ENCODE peak calls at places on chromosomes 13 and 19, in five cellular contexts. One of them, this sample, is unnamed.
A peak's percentile ranks its signal among the peaks of the same experiment; 100 is the strongest.

GRCh38 chr13:97243915-97244820 is 22.0 kb downstream of the MBNL2 start:
- DNase-seq in transverse colon: no peak
- DNase-seq in breast epithelium: no peak
- DNase-seq in HCT116: no peak
- DNase-seq in K562: no peak
- DNase-seq in this sample: no peak

GRCh38 chr13:74306496-74306895 is 172.3 kb upstream of the KLF12 start:
- DNase-seq in transverse colon: no peak
- DNase-seq in breast epithelium: no peak
- DNase-seq in HCT116: no peak
- DNase-seq in K562: no peak
- DNase-seq in this sample: no peak

GRCh38 chr13:23289917-23290357 is 109.2 kb downstream of the SGCG start:
- DNase-seq in transverse colon: no peak
- DNase-seq in breast epithelium: no peak
- DNase-seq in HCT116: no peak
- DNase-seq in K562: no peak
- DNase-seq in this sample: no peak

GRCh38 chr19:41711376-41712261 is 3.2 kb downstream of the CEACAM5 start:
- DNase-seq in transverse colon: peak; percentile 69
- DNase-seq in breast epithelium: no peak
- DNase-seq in HCT116: no peak
- DNase-seq in K562: no peak
- DNase-seq in this sample: no peak

GRCh38 chr13:28494861-28495585 is at the start of gene FLT1:
- DNase-seq in transverse colon: no peak
- DNase-seq in breast epithelium: no peak
- DNase-seq in HCT116: no peak
- DNase-seq in K562: no peak
- DNase-seq in this sample: peak; percentile 85

GRCh38 chr19:960601-960938 is 23.6 kb upstream of the WDR18 start:
- DNase-seq in transverse colon: no peak
- DNase-seq in breast epithelium: no peak
- DNase-seq in HCT116: no peak
- DNase-seq in K562: no peak
- DNase-seq in this sample: no peak

GRCh38 chr13:100506600-100507422 is 81.8 kb downstream of the GGACT start:
- DNase-seq in transverse colon: no peak
- DNase-seq in breast epithelium: no peak
- DNase-seq in HCT116: no peak
- DNase-seq in K562: no peak
- DNase-seq in this sample: no peak

GRCh38 chr19:18607222-18608101 is 863 bp upstream of the CRLF1 start:
- DNase-seq in transverse colon: no peak
- DNase-seq in breast epithelium: no peak
- DNase-seq in HCT116: no peak
- DNase-seq in K562: no peak
- DNase-seq in this sample: no peak

GRCh38 chr19:30222993-30223865 is 149.0 kb upstream of the ZNF536 start:
- DNase-seq in transverse colon: no peak
- DNase-seq in breast epithelium: no peak
- DNase-seq in HCT116: no peak
- DNase-seq in K562: no peak
- DNase-seq in this sample: no peak

GRCh38 chr19:53907690-53908089 is 1.4 kb upstream of the CACNG7 start:
- DNase-seq in transverse colon: no peak
- DNase-seq in breast epithelium: no peak
- DNase-seq in HCT116: no peak
- DNase-seq in K562: no peak
- DNase-seq in this sample: no peak

GRCh38 chr13:30234763-30235162 is 72.6 kb downstream of the KATNAL1 start:
- DNase-seq in transverse colon: no peak
- DNase-seq in breast epithelium: no peak
- DNase-seq in HCT116: no peak
- DNase-seq in K562: no peak
- DNase-seq in this sample: no peak

GRCh38 chr13:33610471-33611015 is 207.4 kb upstream of the RFC3 start:
- DNase-seq in transverse colon: peak; percentile 13
- DNase-seq in breast epithelium: no peak
- DNase-seq in HCT116: no peak
- DNase-seq in K562: peak; percentile 11
- DNase-seq in this sample: peak; percentile 83

GRCh38 chr13:43785681-43786471 is 896 bp downstream of the ENOX1 start:
- DNase-seq in transverse colon: peak; percentile 69
- DNase-seq in breast epithelium: peak; percentile 68
- DNase-seq in HCT116: no peak
- DNase-seq in K562: no peak
- DNase-seq in this sample: peak; percentile 78

GRCh38 chr13:109389456-109389855 is 396.9 kb downstream of the IRS2 start:
- DNase-seq in transverse colon: no peak
- DNase-seq in breast epithelium: no peak
- DNase-seq in HCT116: no peak
- DNase-seq in K562: no peak
- DNase-seq in this sample: no peak

GRCh38 chr13:114161644-114162532 is 17.2 kb upstream of the CFAP97D2 start:
- DNase-seq in transverse colon: peak; percentile 84
- DNase-seq in breast epithelium: no peak
- DNase-seq in HCT116: no peak
- DNase-seq in K562: no peak
- DNase-seq in this sample: peak; percentile 92

DNA sequence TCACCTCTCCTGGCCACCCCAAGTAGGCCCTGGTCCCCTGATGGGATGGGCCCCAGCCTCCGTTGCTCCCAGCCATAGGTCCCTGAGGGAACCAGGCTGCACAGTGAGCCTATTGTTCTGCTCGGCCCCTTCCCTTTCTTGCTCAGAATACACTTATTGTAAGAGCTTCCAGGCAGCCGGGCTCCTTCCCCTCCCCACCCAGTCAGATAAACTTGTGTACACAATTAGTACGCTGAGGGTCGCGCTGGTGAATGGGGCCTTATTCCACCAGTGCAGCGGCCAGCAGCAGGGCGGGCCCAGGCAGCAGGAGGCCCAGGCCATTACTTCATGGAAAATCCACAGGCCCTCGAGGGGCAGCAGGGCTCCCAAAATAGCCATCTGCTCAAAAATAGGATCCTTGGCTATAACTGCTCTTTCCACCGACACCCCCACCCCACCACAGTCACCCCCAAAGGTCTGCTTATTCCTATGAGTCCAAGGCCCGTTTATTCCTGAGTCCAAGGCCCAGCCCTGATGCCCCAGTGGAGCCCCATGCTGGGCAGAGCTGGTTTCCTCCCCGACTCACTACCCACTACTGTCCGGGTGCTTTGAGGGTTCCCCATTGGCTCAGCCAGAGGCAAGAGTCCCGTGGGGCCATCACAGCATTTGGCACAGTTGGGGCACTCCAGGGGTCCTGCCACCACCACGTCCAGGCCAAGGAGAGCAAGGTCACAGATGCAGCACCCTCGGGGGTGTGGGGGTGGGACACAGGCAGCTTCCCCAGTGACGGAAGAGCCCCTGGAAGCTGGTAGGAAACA is 22.1 kb downstream of the CAPN12 start:
- DNase-seq in transverse colon: no peak
- DNase-seq in breast epithelium: no peak
- DNase-seq in HCT116: no peak
- DNase-seq in K562: no peak
- DNase-seq in this sample: no peak
- H3K4me1 ChIP-seq in transverse colon: no peaks in the 10 kb centered on the region
- H3K4me1 ChIP-seq in breast epithelium: peaks cover 24% of the 10 kb centered on the region
- H3K4me1 ChIP-seq in HCT116: no peaks in the 10 kb centered on the region
- H3K4me1 ChIP-seq in K562: no peaks in the 10 kb centered on the region
- H3K4me1 ChIP-seq in this sample: peaks cover 99% of the 10 kb centered on the region

GRCh38 chr13:91357613-91358383 is 10.3 kb downstream of the MIR17HG start:
- DNase-seq in transverse colon: no peak
- DNase-seq in breast epithelium: no peak
- DNase-seq in HCT116: no peak
- DNase-seq in K562: no peak
- DNase-seq in this sample: no peak
- TF ChIP-seq POLR2AphosphoS5 in transverse colon: no peak
- TF ChIP-seq POLR2AphosphoS5 in breast epithelium: no peak
- TF ChIP-seq POLR2AphosphoS5 in HCT116: peak; percentile 26
- TF ChIP-seq POLR2AphosphoS5 in K562: no peak
- TF ChIP-seq POLR2AphosphoS5 in this sample: no peak

GRCh38 chr13:34941835-34942731 is at the start of gene NBEA:
- DNase-seq in transverse colon: peak; percentile 79
- DNase-seq in breast epithelium: peak; percentile 67
- DNase-seq in HCT116: peak; percentile 46
- DNase-seq in K562: peak; percentile 56
- DNase-seq in this sample: peak; percentile 94
- TF ChIP-seq CTCF in transverse colon: peak; percentile 24
- TF ChIP-seq CTCF in breast epithelium: peak; percentile 24
- TF ChIP-seq CTCF in HCT116: no peak
- TF ChIP-seq CTCF in K562: no peak
- TF ChIP-seq CTCF in this sample: peak; percentile 44

GRCh38 chr19:6272913-6273600 is 6.7 kb downstream of the MLLT1 start:
- DNase-seq in transverse colon: no peak
- DNase-seq in breast epithelium: no peak
- DNase-seq in HCT116: no peak
- DNase-seq in K562: peak; percentile 29
- DNase-seq in this sample: no peak
- H3K4me1 ChIP-seq in transverse colon: peaks cover 55% of the 10 kb centered on the region
- H3K4me1 ChIP-seq in breast epithelium: peaks cover 47% of the 10 kb centered on the region
- H3K4me1 ChIP-seq in HCT116: peaks cover 4% of the 10 kb centered on the region
- H3K4me1 ChIP-seq in K562: peaks cover 73% of the 10 kb centered on the region
- H3K4me1 ChIP-seq in this sample: peaks cover 87% of the 10 kb centered on the region

GRCh38 chr13:54841682-54842081 is 1813.1 kb downstream of the OLFM4 start:
- DNase-seq in transverse colon: no peak
- DNase-seq in breast epithelium: no peak
- DNase-seq in HCT116: no peak
- DNase-seq in K562: no peak
- DNase-seq in this sample: no peak

GRCh38 chr13:54845351-54845965 is 1816.8 kb downstream of the OLFM4 start:
- DNase-seq in transverse colon: no peak
- DNase-seq in breast epithelium: no peak
- DNase-seq in HCT116: no peak
- DNase-seq in K562: no peak
- DNase-seq in this sample: no peak
- TF ChIP-seq POLR2AphosphoS5 in transverse colon: no peak
- TF ChIP-seq POLR2AphosphoS5 in breast epithelium: no peak
- TF ChIP-seq POLR2AphosphoS5 in HCT116: no peak
- TF ChIP-seq POLR2AphosphoS5 in K562: no peak
- TF ChIP-seq POLR2AphosphoS5 in this sample: no peak

This sample was measured in spleen.